ENCODE peak calls at places on chromosomes 1 and 21, in five cellular contexts. G is natural killer cell, D is right lobe of liver, P is HFFc6, Y is neural crest cell. C is an unnamed sample.
A peak's percentile ranks its signal among the peaks of the same experiment; 100 is the strongest.

GRCh38 chr1:237050915-237051314 is 8.9 kb downstream of the RYR2 start:
- DNase-seq in G (no peak), D (no peak), P (no peak), Y (no peak), C (no peak)

GRCh38 chr1:226476657-226477319 is 68.9 kb upstream of the PARP1 start:
- DNase-seq in G (no peak), D (no peak), P (no peak), Y (no peak), C (no peak)

GRCh38 chr1:234933031-234933430 is 195.6 kb downstream of the TOMM20 start:
- DNase-seq in G (no peak), D (peak; percentile 62), P (no peak), Y (no peak), C (no peak)

GRCh38 chr1:47449702-47450552 is 12.1 kb downstream of the FOXD2 start:
- DNase-seq in G (no peak), D (peak; percentile 77), P (no peak), Y (no peak), C (no peak)

GRCh38 chr1:55965981-55966461 is 613.3 kb downstream of the PLPP3 start:
- DNase-seq in G (no peak), D (no peak), P (no peak), Y (no peak), C (no peak)

GRCh38 chr1:104991702-104992101 is 1242.0 kb downstream of the AMY1C start:
- DNase-seq in G (no peak), D (no peak), P (no peak), Y (no peak), C (no peak)

GRCh38 chr1:210883821-210884220 is 250.1 kb downstream of the KCNH1 start:
- DNase-seq in G (no peak), D (no peak), P (peak; percentile 73), Y (no peak), C (no peak)

GRCh38 chr1:8396912-8397406 is 79.0 kb downstream of the SLC45A1 start:
- DNase-seq in G (no peak), D (no peak), P (peak; percentile 98), Y (no peak), C (no peak)

GRCh38 chr1:36696261-36696940 is 213.7 kb upstream of the CSF3R start:
- DNase-seq in G (no peak), D (no peak), P (no peak), Y (no peak), C (no peak)

GRCh38 chr1:212452323-212453155 is 19.8 kb downstream of the NENF start:
- DNase-seq in G (no peak), D (no peak), P (peak; percentile 70), Y (no peak), C (no peak)

GRCh38 chr1:40532844-40533424 is 1.5 kb downstream of the ZNF684 start:
- DNase-seq in G (no peak), D (no peak), P (peak; percentile 53), Y (peak; percentile 26), C (no peak)

GRCh38 chr1:56199060-56199459 is 380.3 kb downstream of the PLPP3 start:
- DNase-seq in G (no peak), D (no peak), P (no peak), Y (no peak), C (no peak)

GRCh38 chr1:220189750-220190347 is 82.4 kb downstream of the RAB3GAP2 start:
- DNase-seq in G (no peak), D (no peak), P (no peak), Y (no peak), C (no peak)

GRCh38 chr1:96872757-96873156 is 151.2 kb downstream of the PTBP2 start:
- DNase-seq in G (no peak), D (no peak), P (no peak), Y (no peak), C (no peak)

GRCh38 chr1:209583408-209583807 is at the start of gene CAMK1G:
- DNase-seq in G (no peak), D (no peak), P (peak; percentile 93), Y (peak; percentile 38), C (no peak)

GRCh38 chr1:21520899-21521716 is 11.9 kb downstream of the ALPL start:
- DNase-seq in G (no peak), D (no peak), P (peak; percentile 20), Y (no peak), C (no peak)

GRCh38 chr1:185409345-185409744 is 92.3 kb upstream of the IVNS1ABP start:
- DNase-seq in G (no peak), D (no peak), P (no peak), Y (no peak), C (no peak)

DNA sequence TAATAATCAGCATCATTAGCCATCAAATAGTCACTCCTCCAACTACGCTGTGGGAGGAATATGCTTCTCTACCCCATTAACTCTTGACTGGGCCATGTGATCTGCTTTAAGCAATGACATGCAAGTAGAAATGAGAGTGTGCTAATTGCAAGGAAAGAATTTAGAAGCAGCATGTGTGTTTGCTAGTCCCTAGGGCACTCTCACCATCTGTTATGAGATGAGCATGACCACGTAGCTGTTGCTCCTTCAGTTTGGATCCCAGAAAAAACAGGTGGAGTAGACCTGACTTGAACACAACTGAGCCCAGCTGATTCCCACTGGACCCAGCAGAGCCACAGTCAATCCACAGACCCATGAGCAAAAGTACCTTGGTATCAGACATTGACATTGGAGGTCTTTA is 19.7 kb upstream of the RGS7 start:
- DNase-seq in G (no peak), D (no peak), P (no peak), Y (no peak), C (no peak)
- TF ChIP-seq CTCF in G (no peak), D (no peak), P (no peak), Y (no peak), C (no peak)

GRCh38 chr1:244176201-244176600 is 125.1 kb downstream of the ZBTB18 start:
- DNase-seq in G (no peak), D (no peak), P (no peak), Y (no peak), C (no peak)
- TF ChIP-seq CTCF in G (no peak), D (no peak), P (no peak), Y (no peak), C (no peak)

DNA sequence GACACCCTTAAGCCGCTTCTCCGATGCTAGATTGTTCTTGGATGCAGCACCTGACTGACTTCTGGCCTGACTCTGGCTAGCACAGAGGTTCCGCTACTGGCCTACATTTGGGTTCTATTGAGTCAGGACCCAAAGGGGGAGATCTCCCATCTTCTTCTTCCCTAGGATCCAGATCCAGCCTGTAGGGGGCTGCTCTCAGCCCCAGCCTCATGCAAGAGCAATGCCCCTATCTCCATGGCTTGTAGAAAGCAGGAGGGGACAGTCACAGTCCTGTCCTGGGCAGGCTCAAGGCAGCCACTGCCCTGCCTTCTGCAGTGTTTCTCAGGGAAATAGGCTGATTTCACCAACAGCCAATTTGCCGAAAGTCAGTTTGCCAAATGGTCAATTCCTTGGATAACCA is 6.3 kb upstream of the ADAR start:
- DNase-seq in G (no peak), D (no peak), P (no peak), Y (no peak), C (no peak)
- TF ChIP-seq CTCF in G (no peak), D (no peak), P (no peak), Y (no peak), C (no peak)

GRCh38 chr1:87167157-87167810 is 161.4 kb upstream of the LMO4 start:
- DNase-seq in G (no peak), D (no peak), P (no peak), Y (no peak), C (no peak)
- TF ChIP-seq CTCF in G (no peak), D (no peak), P (no peak), Y (no peak), C (no peak)

DNA sequence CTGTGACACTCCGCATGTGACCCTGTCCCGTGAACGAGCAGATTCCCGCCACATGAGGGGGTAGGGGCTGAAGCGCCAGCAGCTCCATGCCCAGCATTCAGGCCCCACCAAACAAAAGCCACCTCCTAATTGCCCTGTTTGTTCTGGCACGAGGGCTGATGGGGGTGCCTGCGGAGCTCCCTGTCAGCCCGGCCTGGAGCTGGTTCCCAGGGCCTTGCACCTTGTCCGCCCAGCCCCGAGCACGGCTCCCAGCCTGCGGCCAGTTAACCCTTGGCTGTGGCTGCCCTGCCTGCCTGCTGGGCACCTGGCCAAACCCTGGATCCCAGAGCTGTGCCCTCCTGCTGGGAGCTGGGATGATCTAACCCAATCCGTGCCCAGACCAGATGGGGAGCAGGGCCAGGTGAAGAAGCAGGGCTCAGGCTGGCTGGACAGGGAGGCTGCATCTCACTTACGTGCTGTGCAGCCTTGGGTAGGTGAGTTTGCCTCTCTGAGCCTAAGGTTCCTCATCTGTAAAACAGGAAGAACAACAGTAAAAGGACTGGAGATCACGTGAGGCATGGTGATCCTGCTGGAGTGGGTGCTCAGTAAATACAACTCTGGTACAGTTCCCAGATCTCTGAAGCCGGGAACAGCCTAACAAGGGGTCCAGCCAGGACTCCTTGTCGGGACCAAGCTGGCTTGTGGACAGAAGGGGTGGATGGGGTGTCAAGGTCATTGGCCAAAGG is 110.9 kb upstream of the IFFO2 start:
- DNase-seq in G (no peak), D (peak; percentile 91), P (no peak), Y (peak; percentile 49), C (no peak)
- TF ChIP-seq CTCF in G (no peak), D (no peak), P (no peak), Y (no peak), C (no peak)

GRCh38 chr1:3502834-3503524 is 48.5 kb downstream of the ARHGEF16 start:
- DNase-seq in G (no peak), D (no peak), P (no peak), Y (no peak), C (no peak)

GRCh38 chr1:3504823-3505155 is 50.3 kb downstream of the ARHGEF16 start:
- DNase-seq in G (no peak), D (no peak), P (no peak), Y (no peak), C (no peak)

GRCh38 chr1:3504151-3504822 is 49.8 kb downstream of the ARHGEF16 start:
- DNase-seq in G (no peak), D (no peak), P (peak; percentile 97), Y (no peak), C (no peak)

GRCh38 chr1:3501856-3502665 is 47.6 kb downstream of the ARHGEF16 start:
- DNase-seq in G (no peak), D (peak; percentile 53), P (peak; percentile 39), Y (peak; percentile 67), C (no peak)

GRCh38 chr1:3503525-3503886 is 49.0 kb downstream of the ARHGEF16 start:
- DNase-seq in G (no peak), D (no peak), P (no peak), Y (no peak), C (no peak)
- TF ChIP-seq CTCF in G (no peak), D (no peak), P (no peak), Y (no peak), C (no peak)

GRCh38 chr21:16002872-16003466 is 273.2 kb downstream of the USP25 start:
- DNase-seq in G (no peak), D (no peak), P (peak; percentile 25), Y (no peak), C (no peak)
- TF ChIP-seq CTCF in G (no peak), D (peak; percentile 43), P (peak; percentile 83), Y (peak; percentile 61), C (no peak)

DNA sequence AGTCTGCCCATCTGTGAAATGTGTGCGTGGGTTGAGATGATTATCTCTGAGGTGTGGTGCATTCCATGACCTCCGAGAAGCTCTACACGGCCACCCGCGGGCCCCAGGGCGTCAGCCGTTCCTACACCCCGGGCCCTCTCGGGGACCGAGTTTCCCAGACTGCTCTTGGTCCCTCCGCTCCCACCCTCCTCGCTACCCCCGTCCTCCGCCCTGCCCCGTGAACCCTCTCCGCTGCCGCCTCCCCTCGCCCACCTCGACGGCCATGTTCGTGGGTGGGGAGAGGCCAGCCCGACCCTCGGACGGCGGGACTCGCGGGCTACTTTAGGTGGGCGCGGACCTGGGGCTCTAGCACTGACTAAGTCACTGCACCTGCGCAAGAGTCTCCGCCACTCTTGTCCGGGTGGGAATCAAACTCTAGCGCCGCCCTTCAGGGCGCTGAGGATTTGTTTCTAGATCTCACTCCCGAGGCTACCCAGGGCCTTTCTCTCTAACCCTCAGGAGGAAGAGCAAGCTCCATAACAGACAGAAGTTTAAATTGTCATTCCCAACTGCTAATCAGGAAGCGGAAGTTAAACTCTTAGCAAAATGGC is 47.7 kb upstream of the VWA5B1 start:
- DNase-seq in G (no peak), D (no peak), P (no peak), Y (no peak), C (no peak)
- TF ChIP-seq CTCF in G (no peak), D (no peak), P (no peak), Y (no peak), C (no peak)